ENCODE peak calls at places on chromosomes 6 and 20, in eight cellular contexts. U, E, O, H, C, T, N and V are unnamed samples.

GRCh38 chr6:53887318-53887717 is 92.5 kb downstream of the LRRC1 start:
- DNase-seq in U (no peak), E (no peak), O (no peak), H (no peak), C (no peak), T (no peak), N (no peak), V (no peak)

GRCh38 chr20:21981179-21981578 is 275.7 kb downstream of the PAX1 start:
- DNase-seq in U (no peak), E (no peak), O (no peak), H (no peak), C (no peak), T (no peak), N (no peak), V (no peak)

GRCh38 chr20:6993526-6993925 is 226.0 kb downstream of the BMP2 start:
- DNase-seq in U (no peak), E (no peak), O (no peak), H (no peak), C (no peak), T (no peak), N (no peak), V (no peak)

GRCh38 chr6:84653027-84653551 is 111.3 kb downstream of the TBX18 start:
- DNase-seq in U (no peak), E (no peak), O (no peak), H (no peak), C (no peak), T (peak; percentile 14), N (no peak), V (no peak)

GRCh38 chr6:16802071-16802470 is 40.8 kb upstream of the ATXN1 start:
- DNase-seq in U (no peak), E (no peak), O (no peak), H (no peak), C (no peak), T (peak; percentile 13), N (peak; percentile 69), V (no peak)

GRCh38 chr6:108561742-108562502 is 1.2 kb downstream of the FOXO3 start:
- DNase-seq in U (peak; percentile 18), E (no peak), O (no peak), H (no peak), C (no peak), T (peak; percentile 39), N (no peak), V (peak; percentile 62)

GRCh38 chr6:94953867-94954631 is 623.3 kb upstream of the MANEA start:
- DNase-seq in U (no peak), E (no peak), O (no peak), H (no peak), C (no peak), T (no peak), N (no peak), V (no peak)

GRCh38 chr20:37749620-37750403 is 56.0 kb downstream of the CTNNBL1 start:
- DNase-seq in U (no peak), E (no peak), O (no peak), H (no peak), C (no peak), T (no peak), N (no peak), V (no peak)

GRCh38 chr6:82073484-82073883 is 174.1 kb downstream of the IBTK start:
- DNase-seq in U (peak; percentile 76), E (no peak), O (no peak), H (no peak), C (no peak), T (no peak), N (no peak), V (no peak)

GRCh38 chr6:13574571-13575376 is at the start of gene SIRT5:
- DNase-seq in U (peak; percentile 97), E (peak; percentile 90), O (peak; percentile 66), H (peak; percentile 70), C (peak; percentile 81), T (peak; percentile 84), N (peak; percentile 84), V (peak; percentile 87)

GRCh38 chr6:144870796-144871195 is 585.7 kb downstream of the UTRN start:
- DNase-seq in U (no peak), E (no peak), O (no peak), H (no peak), C (no peak), T (no peak), N (no peak), V (no peak)

GRCh38 chr6:22250486-22250885 is 46.4 kb downstream of the PRL start:
- DNase-seq in U (peak; percentile 86), E (no peak), O (no peak), H (no peak), C (peak; percentile 3), T (no peak), N (no peak), V (no peak)